ENCODE peak calls at places on chromosome 15, in eight cellular contexts. One of them, this sample, is unnamed.

GRCh38 chr15:48966595-48967301 is 3.0 kb upstream of the SHC4 start:
- DNase-seq in astrocyte of the spinal cord: peak
- DNase-seq in psoas muscle: no peak
- DNase-seq in cardiac fibroblast: peak
- DNase-seq in AG10803: peak
- DNase-seq in fibroblast of pulmonary artery: peak
- DNase-seq in A549: no peak
- DNase-seq in GM12865: peak
- DNase-seq in this sample: peak

GRCh38 chr15:37103475-37104071 is 3.2 kb upstream of the MEIS2 start:
- DNase-seq in psoas muscle: no peak
- DNase-seq in fibroblast of pulmonary artery: no peak
- DNase-seq in GM12865: no peak
- DNase-seq in astrocyte of the spinal cord: no peak
- DNase-seq in AG10803: no peak
- DNase-seq in A549: no peak
- DNase-seq in cardiac fibroblast: no peak
- DNase-seq in this sample: no peak

GRCh38 chr15:60370804-60371700 is 26.7 kb downstream of the ANXA2 start:
- DNase-seq in astrocyte of the spinal cord: peak
- DNase-seq in psoas muscle: peak
- DNase-seq in GM12865: no peak
- DNase-seq in A549: peak
- DNase-seq in cardiac fibroblast: peak
- DNase-seq in fibroblast of pulmonary artery: peak
- DNase-seq in AG10803: peak
- DNase-seq in this sample: peak

GRCh38 chr15:65778269-65778668 is 13.8 kb downstream of the DENND4A start:
- DNase-seq in GM12865: no peak
- DNase-seq in cardiac fibroblast: no peak
- DNase-seq in fibroblast of pulmonary artery: no peak
- DNase-seq in astrocyte of the spinal cord: no peak
- DNase-seq in psoas muscle: no peak
- DNase-seq in A549: no peak
- DNase-seq in AG10803: no peak
- DNase-seq in this sample: no peak

GRCh38 chr15:69893863-69894262 is 203.9 kb downstream of the TLE3 start:
- DNase-seq in psoas muscle: peak
- DNase-seq in astrocyte of the spinal cord: peak
- DNase-seq in fibroblast of pulmonary artery: peak
- DNase-seq in AG10803: peak
- DNase-seq in cardiac fibroblast: peak
- DNase-seq in GM12865: no peak
- DNase-seq in A549: no peak
- DNase-seq in this sample: no peak

GRCh38 chr15:55737373-55737772 is 5.6 kb downstream of the PRTG start:
- DNase-seq in psoas muscle: no peak
- DNase-seq in GM12865: no peak
- DNase-seq in fibroblast of pulmonary artery: no peak
- DNase-seq in A549: peak
- DNase-seq in cardiac fibroblast: peak
- DNase-seq in astrocyte of the spinal cord: no peak
- DNase-seq in AG10803: no peak
- DNase-seq in this sample: no peak

GRCh38 chr15:43105077-43105769 is 615 bp downstream of the UBR1 start:
- DNase-seq in psoas muscle: no peak
- DNase-seq in AG10803: no peak
- DNase-seq in astrocyte of the spinal cord: no peak
- DNase-seq in fibroblast of pulmonary artery: peak
- DNase-seq in A549: peak
- DNase-seq in GM12865: peak
- DNase-seq in cardiac fibroblast: no peak
- DNase-seq in this sample: peak

GRCh38 chr15:87522997-87523396 is 733.5 kb downstream of the NTRK3 start:
- DNase-seq in AG10803: no peak
- DNase-seq in GM12865: no peak
- DNase-seq in psoas muscle: no peak
- DNase-seq in fibroblast of pulmonary artery: no peak
- DNase-seq in cardiac fibroblast: peak
- DNase-seq in astrocyte of the spinal cord: no peak
- DNase-seq in A549: no peak
- DNase-seq in this sample: no peak

GRCh38 chr15:41937568-41937923 is 34.8 kb downstream of the EHD4 start:
- DNase-seq in A549: no peak
- DNase-seq in AG10803: no peak
- DNase-seq in GM12865: no peak
- DNase-seq in cardiac fibroblast: no peak
- DNase-seq in astrocyte of the spinal cord: no peak
- DNase-seq in fibroblast of pulmonary artery: no peak
- DNase-seq in psoas muscle: no peak
- DNase-seq in this sample: no peak

GRCh38 chr15:94252223-94252766 is 20.9 kb downstream of the MCTP2 start:
- DNase-seq in AG10803: no peak
- DNase-seq in fibroblast of pulmonary artery: no peak
- DNase-seq in psoas muscle: no peak
- DNase-seq in astrocyte of the spinal cord: no peak
- DNase-seq in A549: no peak
- DNase-seq in GM12865: no peak
- DNase-seq in cardiac fibroblast: no peak
- DNase-seq in this sample: no peak

GRCh38 chr15:90266485-90266884 is 1.0 kb downstream of the NGRN start:
- DNase-seq in GM12865: no peak
- DNase-seq in A549: no peak
- DNase-seq in cardiac fibroblast: peak
- DNase-seq in psoas muscle: no peak
- DNase-seq in astrocyte of the spinal cord: no peak
- DNase-seq in AG10803: peak
- DNase-seq in fibroblast of pulmonary artery: peak
- DNase-seq in this sample: peak

GRCh38 chr15:92818658-92819311 is 81.3 kb upstream of the CHD2 start:
- DNase-seq in fibroblast of pulmonary artery: no peak
- DNase-seq in GM12865: peak
- DNase-seq in A549: no peak
- DNase-seq in AG10803: no peak
- DNase-seq in astrocyte of the spinal cord: no peak
- DNase-seq in psoas muscle: no peak
- DNase-seq in cardiac fibroblast: no peak
- DNase-seq in this sample: no peak

GRCh38 chr15:33565099-33565498 is 254.3 kb downstream of the RYR3 start:
- DNase-seq in cardiac fibroblast: peak
- DNase-seq in AG10803: peak
- DNase-seq in fibroblast of pulmonary artery: peak
- DNase-seq in astrocyte of the spinal cord: peak
- DNase-seq in A549: no peak
- DNase-seq in GM12865: no peak
- DNase-seq in psoas muscle: no peak
- DNase-seq in this sample: no peak

GRCh38 chr15:42584031-42584765 is 8.8 kb downstream of the STARD9 start:
- DNase-seq in A549: no peak
- DNase-seq in GM12865: no peak
- DNase-seq in fibroblast of pulmonary artery: no peak
- DNase-seq in AG10803: no peak
- DNase-seq in cardiac fibroblast: peak
- DNase-seq in psoas muscle: no peak
- DNase-seq in astrocyte of the spinal cord: peak
- DNase-seq in this sample: no peak

GRCh38 chr15:88835646-88836045 is 32.4 kb downstream of the ACAN start:
- DNase-seq in AG10803: peak
- DNase-seq in GM12865: no peak
- DNase-seq in fibroblast of pulmonary artery: peak
- DNase-seq in psoas muscle: no peak
- DNase-seq in A549: no peak
- DNase-seq in astrocyte of the spinal cord: no peak
- DNase-seq in cardiac fibroblast: peak
- DNase-seq in this sample: no peak

GRCh38 chr15:34064443-34064842 is 25.4 kb upstream of the AVEN start:
- DNase-seq in cardiac fibroblast: peak
- DNase-seq in psoas muscle: no peak
- DNase-seq in GM12865: no peak
- DNase-seq in fibroblast of pulmonary artery: no peak
- DNase-seq in A549: no peak
- DNase-seq in astrocyte of the spinal cord: no peak
- DNase-seq in AG10803: no peak
- DNase-seq in this sample: no peak

GRCh38 chr15:48395532-48396011 is 64.3 kb downstream of the DUT start:
- DNase-seq in cardiac fibroblast: peak
- DNase-seq in GM12865: no peak
- DNase-seq in psoas muscle: peak
- DNase-seq in fibroblast of pulmonary artery: peak
- DNase-seq in astrocyte of the spinal cord: peak
- DNase-seq in A549: no peak
- DNase-seq in AG10803: peak
- DNase-seq in this sample: no peak

GRCh38 chr15:80310776-80311175 is 58.8 kb upstream of the CTXND1 start:
- DNase-seq in cardiac fibroblast: no peak
- DNase-seq in astrocyte of the spinal cord: no peak
- DNase-seq in AG10803: no peak
- DNase-seq in A549: no peak
- DNase-seq in GM12865: no peak
- DNase-seq in psoas muscle: no peak
- DNase-seq in fibroblast of pulmonary artery: no peak
- DNase-seq in this sample: no peak
- TF ChIP-seq CTCF in cardiac fibroblast: no peak
- TF ChIP-seq CTCF in astrocyte of the spinal cord: no peak
- TF ChIP-seq CTCF in AG10803: no peak
- TF ChIP-seq CTCF in A549: no peak
- TF ChIP-seq CTCF in GM12865: no peak
- TF ChIP-seq CTCF in psoas muscle: no peak
- TF ChIP-seq CTCF in fibroblast of pulmonary artery: no peak
- TF ChIP-seq CTCF in this sample: no peak

GRCh38 chr15:56813995-56814394 is 80.7 kb upstream of the ZNF280D start:
- DNase-seq in astrocyte of the spinal cord: no peak
- DNase-seq in psoas muscle: no peak
- DNase-seq in A549: no peak
- DNase-seq in cardiac fibroblast: peak
- DNase-seq in AG10803: peak
- DNase-seq in fibroblast of pulmonary artery: no peak
- DNase-seq in GM12865: no peak
- DNase-seq in this sample: no peak

GRCh38 chr15:56814429-56814828 is 81.1 kb upstream of the ZNF280D start:
- DNase-seq in AG10803: no peak
- DNase-seq in A549: no peak
- DNase-seq in cardiac fibroblast: no peak
- DNase-seq in psoas muscle: no peak
- DNase-seq in astrocyte of the spinal cord: no peak
- DNase-seq in fibroblast of pulmonary artery: no peak
- DNase-seq in GM12865: no peak
- DNase-seq in this sample: no peak

GRCh38 chr15:56815247-56815646 is 81.9 kb upstream of the ZNF280D start:
- DNase-seq in psoas muscle: no peak
- DNase-seq in A549: no peak
- DNase-seq in GM12865: no peak
- DNase-seq in AG10803: no peak
- DNase-seq in fibroblast of pulmonary artery: no peak
- DNase-seq in astrocyte of the spinal cord: no peak
- DNase-seq in cardiac fibroblast: peak
- DNase-seq in this sample: peak

GRCh38 chr15:56811586-56811985 is 78.3 kb upstream of the ZNF280D start:
- DNase-seq in AG10803: no peak
- DNase-seq in GM12865: no peak
- DNase-seq in fibroblast of pulmonary artery: no peak
- DNase-seq in psoas muscle: no peak
- DNase-seq in A549: no peak
- DNase-seq in cardiac fibroblast: no peak
- DNase-seq in astrocyte of the spinal cord: no peak
- DNase-seq in this sample: no peak

GRCh38 chr15:56812255-56812654 is 78.9 kb upstream of the ZNF280D start:
- DNase-seq in astrocyte of the spinal cord: no peak
- DNase-seq in psoas muscle: no peak
- DNase-seq in cardiac fibroblast: no peak
- DNase-seq in GM12865: no peak
- DNase-seq in AG10803: no peak
- DNase-seq in fibroblast of pulmonary artery: no peak
- DNase-seq in A549: no peak
- DNase-seq in this sample: no peak
- TF ChIP-seq CTCF in astrocyte of the spinal cord: no peak
- TF ChIP-seq CTCF in psoas muscle: no peak
- TF ChIP-seq CTCF in cardiac fibroblast: no peak
- TF ChIP-seq CTCF in GM12865: no peak
- TF ChIP-seq CTCF in AG10803: no peak
- TF ChIP-seq CTCF in fibroblast of pulmonary artery: no peak
- TF ChIP-seq CTCF in A549: no peak
- TF ChIP-seq CTCF in this sample: no peak

GRCh38 chr15:67832031-67832551 is 6.8 kb downstream of the SKOR1 start:
- DNase-seq in cardiac fibroblast: peak
- DNase-seq in A549: peak
- DNase-seq in AG10803: peak
- DNase-seq in fibroblast of pulmonary artery: peak
- DNase-seq in GM12865: peak
- DNase-seq in astrocyte of the spinal cord: no peak
- DNase-seq in psoas muscle: peak
- DNase-seq in this sample: no peak
- TF ChIP-seq CTCF in cardiac fibroblast: peak
- TF ChIP-seq CTCF in A549: peak
- TF ChIP-seq CTCF in AG10803: peak
- TF ChIP-seq CTCF in fibroblast of pulmonary artery: peak
- TF ChIP-seq CTCF in GM12865: peak
- TF ChIP-seq CTCF in astrocyte of the spinal cord: peak
- TF ChIP-seq CTCF in psoas muscle: no peak
- TF ChIP-seq CTCF in this sample: no peak

GRCh38 chr15:74542192-74543042 is 1.4 kb downstream of the ARID3B start:
- DNase-seq in A549: no peak
- DNase-seq in AG10803: no peak
- DNase-seq in GM12865: peak
- DNase-seq in cardiac fibroblast: no peak
- DNase-seq in fibroblast of pulmonary artery: no peak
- DNase-seq in psoas muscle: no peak
- DNase-seq in astrocyte of the spinal cord: peak
- DNase-seq in this sample: no peak

GRCh38 chr15:74543043-74543422 is 2.0 kb downstream of the ARID3B start:
- DNase-seq in fibroblast of pulmonary artery: no peak
- DNase-seq in cardiac fibroblast: no peak
- DNase-seq in A549: no peak
- DNase-seq in psoas muscle: no peak
- DNase-seq in astrocyte of the spinal cord: no peak
- DNase-seq in GM12865: peak
- DNase-seq in AG10803: no peak
- DNase-seq in this sample: no peak

GRCh38 chr15:74545061-74545460 is 4.0 kb downstream of the ARID3B start:
- DNase-seq in A549: no peak
- DNase-seq in cardiac fibroblast: peak
- DNase-seq in GM12865: no peak
- DNase-seq in fibroblast of pulmonary artery: no peak
- DNase-seq in astrocyte of the spinal cord: no peak
- DNase-seq in psoas muscle: no peak
- DNase-seq in AG10803: no peak
- DNase-seq in this sample: no peak

GRCh38 chr15:74541494-74542191 is 623 bp downstream of the ARID3B start:
- DNase-seq in GM12865: peak
- DNase-seq in AG10803: peak
- DNase-seq in astrocyte of the spinal cord: peak
- DNase-seq in fibroblast of pulmonary artery: peak
- DNase-seq in psoas muscle: no peak
- DNase-seq in A549: no peak
- DNase-seq in cardiac fibroblast: peak
- DNase-seq in this sample: peak

DNA sequence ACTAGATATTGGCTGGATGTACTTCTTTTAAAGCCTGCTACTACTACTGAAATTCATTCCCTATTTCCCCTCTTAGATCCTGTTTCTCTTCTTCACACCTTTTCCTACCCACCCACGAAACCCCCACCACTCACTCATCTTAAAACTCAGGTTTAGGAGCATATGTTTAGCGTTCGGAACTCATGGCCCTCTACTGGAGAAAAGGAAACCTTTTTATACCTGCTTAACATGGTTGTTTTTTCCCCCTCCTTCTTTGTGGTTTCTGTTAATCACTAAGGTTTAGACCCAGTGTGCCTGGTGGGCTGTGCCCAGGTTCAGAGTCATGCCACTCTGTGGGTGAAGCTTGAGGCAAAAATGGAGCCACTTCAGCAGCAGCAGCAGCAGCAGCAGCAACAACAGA is 2.6 kb downstream of the ARID3B start:
- DNase-seq in A549: no peak
- DNase-seq in astrocyte of the spinal cord: no peak
- DNase-seq in cardiac fibroblast: no peak
- DNase-seq in psoas muscle: no peak
- DNase-seq in GM12865: peak
- DNase-seq in fibroblast of pulmonary artery: no peak
- DNase-seq in AG10803: no peak
- DNase-seq in this sample: peak
- TF ChIP-seq CTCF in A549: no peak
- TF ChIP-seq CTCF in astrocyte of the spinal cord: peak
- TF ChIP-seq CTCF in cardiac fibroblast: no peak
- TF ChIP-seq CTCF in psoas muscle: no peak
- TF ChIP-seq CTCF in GM12865: peak
- TF ChIP-seq CTCF in fibroblast of pulmonary artery: peak
- TF ChIP-seq CTCF in AG10803: no peak
- TF ChIP-seq CTCF in this sample: peak